ENCODE peak calls at places on chromosomes 7 and 10, in ten cellular contexts. One of them, this sample, is unnamed.
A peak's percentile ranks its signal among the peaks of the same experiment; 100 is the strongest.

GRCh38 chr10:121900443-121901174 is 27.2 kb downstream of the ATE1 start:
- DNase-seq in right atrium auricular region: no peak
- DNase-seq in HepG2: peak; percentile 62
- DNase-seq in A549: peak; percentile 71
- DNase-seq in upper lobe of right lung: no peak
- DNase-seq in body of pancreas: peak; percentile 41
- DNase-seq in cardiac muscle cell: peak; percentile 84
- DNase-seq in fibroblast of lung: peak; percentile 82
- DNase-seq in heart right ventricle: no peak
- DNase-seq in IMR-90: peak; percentile 71
- DNase-seq in this sample: no peak

GRCh38 chr10:93030409-93030808 is 30.2 kb upstream of the CYP26C1 start:
- DNase-seq in body of pancreas: no peak
- DNase-seq in cardiac muscle cell: no peak
- DNase-seq in A549: peak; percentile 23
- DNase-seq in HepG2: peak; percentile 20
- DNase-seq in upper lobe of right lung: no peak
- DNase-seq in heart right ventricle: no peak
- DNase-seq in right atrium auricular region: no peak
- DNase-seq in fibroblast of lung: peak; percentile 76
- DNase-seq in IMR-90: peak; percentile 82
- DNase-seq in this sample: no peak

GRCh38 chr10:97012470-97012869 is 173.3 kb downstream of the SLIT1 start:
- DNase-seq in IMR-90: no peak
- DNase-seq in body of pancreas: no peak
- DNase-seq in right atrium auricular region: no peak
- DNase-seq in fibroblast of lung: no peak
- DNase-seq in upper lobe of right lung: no peak
- DNase-seq in HepG2: no peak
- DNase-seq in heart right ventricle: no peak
- DNase-seq in cardiac muscle cell: no peak
- DNase-seq in A549: no peak
- DNase-seq in this sample: no peak

GRCh38 chr7:101882595-101883564 is 65.5 kb downstream of the CUX1 start:
- DNase-seq in IMR-90: peak; percentile 100
- DNase-seq in body of pancreas: peak; percentile 95
- DNase-seq in upper lobe of right lung: peak; percentile 78
- DNase-seq in cardiac muscle cell: peak; percentile 57
- DNase-seq in heart right ventricle: peak; percentile 68
- DNase-seq in A549: peak; percentile 100
- DNase-seq in right atrium auricular region: peak; percentile 96
- DNase-seq in fibroblast of lung: peak; percentile 100
- DNase-seq in HepG2: peak; percentile 99
- DNase-seq in this sample: peak; percentile 40

GRCh38 chr10:36183056-36183455 is 541.0 kb upstream of the FZD8 start:
- DNase-seq in IMR-90: no peak
- DNase-seq in A549: no peak
- DNase-seq in heart right ventricle: no peak
- DNase-seq in HepG2: no peak
- DNase-seq in right atrium auricular region: no peak
- DNase-seq in body of pancreas: no peak
- DNase-seq in cardiac muscle cell: no peak
- DNase-seq in upper lobe of right lung: no peak
- DNase-seq in fibroblast of lung: no peak
- DNase-seq in this sample: no peak

GRCh38 chr7:118305686-118306085 is 81.2 kb downstream of the ANKRD7 start:
- DNase-seq in A549: no peak
- DNase-seq in IMR-90: no peak
- DNase-seq in HepG2: no peak
- DNase-seq in cardiac muscle cell: no peak
- DNase-seq in upper lobe of right lung: no peak
- DNase-seq in heart right ventricle: no peak
- DNase-seq in fibroblast of lung: peak; percentile 30
- DNase-seq in body of pancreas: no peak
- DNase-seq in right atrium auricular region: no peak
- DNase-seq in this sample: no peak

GRCh38 chr10:43574906-43575305 is 490 bp upstream of the ZNF239 start:
- DNase-seq in fibroblast of lung: no peak
- DNase-seq in body of pancreas: no peak
- DNase-seq in A549: no peak
- DNase-seq in cardiac muscle cell: no peak
- DNase-seq in heart right ventricle: no peak
- DNase-seq in HepG2: no peak
- DNase-seq in upper lobe of right lung: no peak
- DNase-seq in IMR-90: no peak
- DNase-seq in right atrium auricular region: no peak
- DNase-seq in this sample: no peak

GRCh38 chr10:22647244-22647643 is 67.1 kb downstream of the PIP4K2A start:
- DNase-seq in A549: no peak
- DNase-seq in cardiac muscle cell: no peak
- DNase-seq in IMR-90: no peak
- DNase-seq in right atrium auricular region: no peak
- DNase-seq in HepG2: no peak
- DNase-seq in heart right ventricle: no peak
- DNase-seq in body of pancreas: no peak
- DNase-seq in fibroblast of lung: no peak
- DNase-seq in upper lobe of right lung: no peak
- DNase-seq in this sample: no peak

GRCh38 chr7:77182261-77182660 is 17.4 kb downstream of the FGL2 start:
- DNase-seq in HepG2: no peak
- DNase-seq in cardiac muscle cell: no peak
- DNase-seq in A549: no peak
- DNase-seq in fibroblast of lung: no peak
- DNase-seq in IMR-90: no peak
- DNase-seq in body of pancreas: no peak
- DNase-seq in heart right ventricle: no peak
- DNase-seq in upper lobe of right lung: no peak
- DNase-seq in right atrium auricular region: no peak
- DNase-seq in this sample: no peak

GRCh38 chr7:50782376-50783208 is at the start of gene GRB10:
- DNase-seq in cardiac muscle cell: peak; percentile 71
- DNase-seq in HepG2: no peak
- DNase-seq in A549: no peak
- DNase-seq in right atrium auricular region: no peak
- DNase-seq in body of pancreas: peak; percentile 72
- DNase-seq in heart right ventricle: peak; percentile 48
- DNase-seq in fibroblast of lung: peak; percentile 36
- DNase-seq in upper lobe of right lung: peak; percentile 72
- DNase-seq in IMR-90: peak; percentile 20
- DNase-seq in this sample: no peak

GRCh38 chr10:1638889-1639418 is 98.4 kb downstream of the ADARB2 start:
- DNase-seq in fibroblast of lung: no peak
- DNase-seq in HepG2: no peak
- DNase-seq in body of pancreas: no peak
- DNase-seq in upper lobe of right lung: no peak
- DNase-seq in right atrium auricular region: peak; percentile 49
- DNase-seq in cardiac muscle cell: no peak
- DNase-seq in IMR-90: no peak
- DNase-seq in heart right ventricle: no peak
- DNase-seq in A549: no peak
- DNase-seq in this sample: no peak

GRCh38 chr10:131775833-131776232 is 125.0 kb upstream of the PPP2R2D start:
- DNase-seq in right atrium auricular region: no peak
- DNase-seq in IMR-90: no peak
- DNase-seq in upper lobe of right lung: no peak
- DNase-seq in heart right ventricle: no peak
- DNase-seq in A549: no peak
- DNase-seq in body of pancreas: no peak
- DNase-seq in HepG2: no peak
- DNase-seq in cardiac muscle cell: no peak
- DNase-seq in fibroblast of lung: no peak
- DNase-seq in this sample: no peak

GRCh38 chr10:101071266-101071884 is 9.6 kb downstream of the KAZALD1 start:
- DNase-seq in body of pancreas: peak; percentile 80
- DNase-seq in fibroblast of lung: no peak
- DNase-seq in IMR-90: peak; percentile 73
- DNase-seq in heart right ventricle: no peak
- DNase-seq in right atrium auricular region: peak; percentile 77
- DNase-seq in HepG2: no peak
- DNase-seq in A549: no peak
- DNase-seq in cardiac muscle cell: no peak
- DNase-seq in upper lobe of right lung: peak; percentile 79
- DNase-seq in this sample: no peak

GRCh38 chr7:116438274-116438673 is 61.3 kb upstream of the CAV2 start:
- DNase-seq in A549: peak; percentile 76
- DNase-seq in fibroblast of lung: peak; percentile 34
- DNase-seq in body of pancreas: no peak
- DNase-seq in upper lobe of right lung: no peak
- DNase-seq in HepG2: peak; percentile 4
- DNase-seq in right atrium auricular region: no peak
- DNase-seq in heart right ventricle: no peak
- DNase-seq in IMR-90: peak; percentile 18
- DNase-seq in cardiac muscle cell: no peak
- DNase-seq in this sample: no peak

GRCh38 chr7:139940866-139941265 is 111.8 kb downstream of the TBXAS1 start:
- DNase-seq in fibroblast of lung: no peak
- DNase-seq in right atrium auricular region: no peak
- DNase-seq in HepG2: no peak
- DNase-seq in A549: no peak
- DNase-seq in heart right ventricle: no peak
- DNase-seq in body of pancreas: no peak
- DNase-seq in cardiac muscle cell: no peak
- DNase-seq in upper lobe of right lung: no peak
- DNase-seq in IMR-90: peak; percentile 50
- DNase-seq in this sample: no peak

GRCh38 chr10:50541317-50541716 is 82.4 kb downstream of the SGMS1 start:
- DNase-seq in body of pancreas: no peak
- DNase-seq in right atrium auricular region: no peak
- DNase-seq in HepG2: no peak
- DNase-seq in IMR-90: no peak
- DNase-seq in cardiac muscle cell: no peak
- DNase-seq in heart right ventricle: no peak
- DNase-seq in A549: no peak
- DNase-seq in upper lobe of right lung: no peak
- DNase-seq in fibroblast of lung: no peak
- DNase-seq in this sample: no peak

GRCh38 chr10:15829495-15829894 is 30.8 kb downstream of the MINDY3 start:
- DNase-seq in fibroblast of lung: no peak
- DNase-seq in cardiac muscle cell: no peak
- DNase-seq in upper lobe of right lung: no peak
- DNase-seq in heart right ventricle: no peak
- DNase-seq in HepG2: no peak
- DNase-seq in IMR-90: no peak
- DNase-seq in body of pancreas: no peak
- DNase-seq in right atrium auricular region: no peak
- DNase-seq in A549: no peak
- DNase-seq in this sample: no peak

GRCh38 chr10:15821046-15821683 is 39.1 kb downstream of the MINDY3 start:
- DNase-seq in cardiac muscle cell: no peak
- DNase-seq in heart right ventricle: no peak
- DNase-seq in right atrium auricular region: no peak
- DNase-seq in upper lobe of right lung: no peak
- DNase-seq in A549: no peak
- DNase-seq in IMR-90: no peak
- DNase-seq in body of pancreas: no peak
- DNase-seq in HepG2: no peak
- DNase-seq in fibroblast of lung: no peak
- DNase-seq in this sample: no peak

GRCh38 chr10:15824498-15824897 is 35.8 kb downstream of the MINDY3 start:
- DNase-seq in heart right ventricle: no peak
- DNase-seq in HepG2: no peak
- DNase-seq in fibroblast of lung: peak; percentile 64
- DNase-seq in A549: peak; percentile 9
- DNase-seq in right atrium auricular region: no peak
- DNase-seq in IMR-90: peak; percentile 44
- DNase-seq in upper lobe of right lung: no peak
- DNase-seq in body of pancreas: no peak
- DNase-seq in cardiac muscle cell: no peak
- DNase-seq in this sample: no peak
- TF ChIP-seq CTCF in heart right ventricle: peak; percentile 55
- TF ChIP-seq CTCF in HepG2: peak; percentile 31
- TF ChIP-seq CTCF in fibroblast of lung: no peak
- TF ChIP-seq CTCF in A549: peak; percentile 48
- TF ChIP-seq CTCF in right atrium auricular region: peak; percentile 25
- TF ChIP-seq CTCF in IMR-90: peak; percentile 56
- TF ChIP-seq CTCF in upper lobe of right lung: peak; percentile 50
- TF ChIP-seq CTCF in body of pancreas: peak; percentile 29
- TF ChIP-seq CTCF in cardiac muscle cell: peak; percentile 50
- TF ChIP-seq CTCF in this sample: no peak

GRCh38 chr7:128868624-128869137 is 6.0 kb downstream of the ATP6V1F start:
- DNase-seq in A549: no peak
- DNase-seq in fibroblast of lung: no peak
- DNase-seq in right atrium auricular region: no peak
- DNase-seq in cardiac muscle cell: no peak
- DNase-seq in heart right ventricle: no peak
- DNase-seq in body of pancreas: no peak
- DNase-seq in upper lobe of right lung: no peak
- DNase-seq in HepG2: no peak
- DNase-seq in IMR-90: no peak
- DNase-seq in this sample: no peak
- H3K4me3 ChIP-seq in A549: peak overlapping the region; percentile 47
- H3K4me3 ChIP-seq in fibroblast of lung: no peak overlapping the region
- H3K4me3 ChIP-seq in right atrium auricular region: peak overlapping the region; percentile 49
- H3K4me3 ChIP-seq in cardiac muscle cell: peak overlapping the region; percentile 48
- H3K4me3 ChIP-seq in heart right ventricle: peak overlapping the region; percentile 83
- H3K4me3 ChIP-seq in body of pancreas: peak overlapping the region; percentile 48
- H3K4me3 ChIP-seq in upper lobe of right lung: peak overlapping the region; percentile 61
- H3K4me3 ChIP-seq in HepG2: peak overlapping the region; percentile 73
- H3K4me3 ChIP-seq in IMR-90: no peak overlapping the region
- H3K4me3 ChIP-seq in this sample: peak overlapping the region; percentile 49

DNA sequence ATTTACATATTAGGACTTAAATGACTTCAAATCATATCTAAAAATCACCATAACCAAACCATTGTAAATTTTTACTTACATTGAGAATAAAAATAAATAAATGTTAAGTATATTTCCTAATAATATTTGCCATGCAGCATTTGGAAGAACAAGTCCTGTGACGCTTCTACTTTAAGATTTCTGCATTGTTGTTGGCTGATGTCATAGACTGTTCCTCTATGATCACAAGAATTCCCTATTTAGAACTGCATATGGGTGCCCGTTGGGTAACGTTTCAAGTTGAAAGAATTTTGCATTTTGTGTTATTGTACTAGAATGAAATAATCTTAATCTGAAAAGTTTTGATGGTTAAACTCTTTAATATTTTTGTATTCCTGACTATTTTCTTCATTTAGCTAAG is 5.1 kb upstream of the ITGB1 start:
- DNase-seq in heart right ventricle: no peak
- DNase-seq in A549: peak; percentile 80
- DNase-seq in cardiac muscle cell: no peak
- DNase-seq in IMR-90: peak; percentile 87
- DNase-seq in body of pancreas: no peak
- DNase-seq in upper lobe of right lung: no peak
- DNase-seq in fibroblast of lung: peak; percentile 91
- DNase-seq in HepG2: no peak
- DNase-seq in right atrium auricular region: no peak
- DNase-seq in this sample: no peak
- H3K27ac ChIP-seq in heart right ventricle: peak overlapping the region; percentile 89
- H3K27ac ChIP-seq in A549: peak overlapping the region; percentile 100
- H3K27ac ChIP-seq in cardiac muscle cell: peak overlapping the region; percentile 75
- H3K27ac ChIP-seq in IMR-90: peak overlapping the region; percentile 13
- H3K27ac ChIP-seq in body of pancreas: no peak overlapping the region
- H3K27ac ChIP-seq in upper lobe of right lung: peak overlapping the region; percentile 70
- H3K27ac ChIP-seq in fibroblast of lung: peak overlapping the region; percentile 84
- H3K27ac ChIP-seq in HepG2: no peak overlapping the region
- H3K27ac ChIP-seq in right atrium auricular region: peak overlapping the region; percentile 98
- H3K27ac ChIP-seq in this sample: no peak overlapping the region

DNA sequence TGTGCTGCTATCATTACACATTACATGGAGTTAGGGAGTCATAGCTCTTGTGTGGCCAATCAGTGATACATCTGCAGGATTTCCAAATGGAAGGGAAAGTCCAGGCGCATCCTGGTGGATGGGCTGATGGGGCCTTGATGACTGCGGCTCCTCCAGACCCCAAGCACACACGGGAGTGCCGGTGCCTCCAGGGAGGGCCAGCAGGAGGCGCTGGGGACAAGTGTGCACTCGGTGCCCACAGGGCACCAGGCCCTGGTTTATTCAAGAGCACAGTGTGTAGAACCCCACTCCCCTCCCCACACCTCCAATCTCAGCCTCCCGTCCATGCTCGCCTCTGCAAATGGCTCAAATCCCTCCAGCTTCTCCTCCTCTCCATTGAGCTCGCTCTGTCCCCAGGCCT is 243.9 kb downstream of the USP6NL start:
- DNase-seq in IMR-90: no peak
- DNase-seq in HepG2: no peak
- DNase-seq in fibroblast of lung: no peak
- DNase-seq in body of pancreas: no peak
- DNase-seq in cardiac muscle cell: no peak
- DNase-seq in A549: no peak
- DNase-seq in right atrium auricular region: no peak
- DNase-seq in upper lobe of right lung: no peak
- DNase-seq in heart right ventricle: no peak
- DNase-seq in this sample: no peak
- TF ChIP-seq CTCF in IMR-90: no peak
- TF ChIP-seq CTCF in HepG2: no peak
- TF ChIP-seq CTCF in fibroblast of lung: no peak
- TF ChIP-seq CTCF in body of pancreas: no peak
- TF ChIP-seq CTCF in cardiac muscle cell: no peak
- TF ChIP-seq CTCF in A549: no peak
- TF ChIP-seq CTCF in right atrium auricular region: no peak
- TF ChIP-seq CTCF in upper lobe of right lung: no peak
- TF ChIP-seq CTCF in heart right ventricle: no peak
- TF ChIP-seq CTCF in this sample: no peak

This sample was measured in WERI-Rb-1.